ENCODE peak calls at places on chromosome 20, in five cellular contexts. L is cardiac fibroblast, G is fibroblast of pulmonary artery, M is AG09309, S is fibroblast of the aortic adventitia. I is an unnamed sample.

GRCh38 chr20:59158673-59159072 is 4.9 kb upstream of the ZNF831 start:
- DNase-seq in S (no peak), G (no peak), L (no peak), M (no peak), I (no peak)

GRCh38 chr20:32478576-32478975 is 106.6 kb downstream of the NOL4L start:
- DNase-seq in S (no peak), G (no peak), L (no peak), M (no peak), I (no peak)

GRCh38 chr20:2708073-2708415 is 15.5 kb downstream of the EBF4 start:
- DNase-seq in M (no peak), G (no peak), L (no peak), S (no peak), I (no peak)

GRCh38 chr20:37523012-37523391 is 2.0 kb downstream of the NNAT start:
- DNase-seq in G (no peak), S (no peak), M (no peak), L (no peak), I (no peak)

GRCh38 chr20:50746138-50746940 is 15.0 kb downstream of the PARD6B start:
- DNase-seq in G (peak), S (no peak), L (no peak), M (peak), I (no peak)

GRCh38 chr20:46652699-46653098 is 1.4 kb upstream of the SLC13A3 start:
- DNase-seq in M (no peak), L (peak), S (peak), G (no peak), I (peak)

GRCh38 chr20:34942301-34942700 is 13.3 kb downstream of the GSS start:
- DNase-seq in S (no peak), L (no peak), G (no peak), M (no peak), I (no peak)

GRCh38 chr20:1764136-1765033 is 106.8 kb upstream of the SIRPG start:
- DNase-seq in M (peak), G (peak), S (peak), L (peak), I (peak)

GRCh38 chr20:12306107-12306506 is 388.4 kb downstream of the BTBD3 start:
- DNase-seq in M (no peak), S (peak), L (no peak), G (peak), I (peak)

GRCh38 chr20:17431621-17432364 is 99.4 kb downstream of the BFSP1 start:
- DNase-seq in S (peak), G (peak), L (peak), M (peak), I (peak)

GRCh38 chr20:58617158-58617557 is 33.9 kb upstream of the STX16 start:
- DNase-seq in S (no peak), M (no peak), G (no peak), L (no peak), I (no peak)

GRCh38 chr20:56014998-56015397 is 9.7 kb upstream of the CBLN4 start:
- DNase-seq in G (no peak), L (no peak), M (no peak), S (no peak), I (no peak)

GRCh38 chr20:47172579-47172978 is 183.9 kb downstream of the ZMYND8 start:
- DNase-seq in S (no peak), G (no peak), L (no peak), M (no peak), I (no peak)

GRCh38 chr20:420721-421574 is 12.8 kb downstream of the RBCK1 start:
- DNase-seq in M (no peak), L (no peak), G (no peak), S (no peak), I (no peak)

GRCh38 chr20:50621068-50621467 is 70.3 kb downstream of the RIPOR3 start:
- DNase-seq in L (no peak), S (no peak), M (no peak), G (no peak), I (no peak)

GRCh38 chr20:36116813-36117441 is 37.6 kb upstream of the EPB41L1 start:
- DNase-seq in G (peak), S (peak), M (peak), L (peak), I (peak)

GRCh38 chr20:50146732-50147662 is 6.5 kb downstream of the PEDS1 start:
- DNase-seq in S (peak), M (no peak), G (no peak), L (peak), I (peak)

GRCh38 chr20:12207875-12208274 is 290.2 kb downstream of the BTBD3 start:
- DNase-seq in S (peak), G (peak), L (peak), M (no peak), I (peak)

GRCh38 chr20:44896583-44896982 is 11.1 kb downstream of the YWHAB start:
- DNase-seq in M (peak), G (peak), S (peak), L (peak), I (no peak)

GRCh38 chr20:52124821-52125220 is 66.8 kb downstream of the ZFP64 start:
- DNase-seq in G (no peak), M (no peak), L (no peak), S (no peak), I (no peak)
- H3K4me3 ChIP-seq in G (no peak), M (no peak), L (no peak), S (no peak), I (no peak)

GRCh38 chr20:24112360-24112759 is 123.8 kb upstream of the GGTLC1 start:
- DNase-seq in M (no peak), S (no peak), L (no peak), G (no peak), I (no peak)
- TF ChIP-seq CTCF in M (no peak), S (no peak), L (no peak), G (no peak), I (no peak)

GRCh38 chr20:5172167-5172586 is 45.4 kb downstream of the CDS2 start:
- DNase-seq in G (no peak), S (no peak), L (no peak), M (no peak), I (no peak)

GRCh38 chr20:5171074-5171789 is 44.4 kb downstream of the CDS2 start:
- DNase-seq in L (no peak), S (no peak), M (no peak), G (no peak), I (no peak)

GRCh38 chr20:5171790-5172164 is 45.0 kb downstream of the CDS2 start:
- DNase-seq in S (no peak), M (no peak), G (no peak), L (no peak), I (no peak)

GRCh38 chr20:5168582-5169396 is 42.0 kb downstream of the CDS2 start:
- DNase-seq in L (peak), G (peak), S (peak), M (no peak), I (peak)

GRCh38 chr20:5170341-5170740 is 43.5 kb downstream of the CDS2 start:
- DNase-seq in L (no peak), S (no peak), M (no peak), G (no peak), I (no peak)
- H3K4me3 ChIP-seq in L (no peak), S (no peak), M (no peak), G (no peak), I (no peak)

GRCh38 chr20:33914871-33915270 is 78.8 kb upstream of the RALY start:
- DNase-seq in M (no peak), L (peak), G (peak), S (peak), I (peak)

GRCh38 chr20:33918662-33919061 is 75.0 kb upstream of the RALY start:
- DNase-seq in M (no peak), S (no peak), G (no peak), L (no peak), I (no peak)

GRCh38 chr20:33917813-33918525 is 75.7 kb upstream of the RALY start:
- DNase-seq in L (no peak), S (peak), M (no peak), G (no peak), I (no peak)

GRCh38 chr20:33919653-33920052 is 74.1 kb upstream of the RALY start:
- DNase-seq in S (no peak), G (no peak), L (no peak), M (no peak), I (no peak)

GRCh38 chr20:33915726-33916331 is 77.9 kb upstream of the RALY start:
- DNase-seq in L (peak), S (no peak), M (no peak), G (peak), I (peak)
- TF ChIP-seq CTCF in L (peak), S (peak), M (peak), G (peak), I (peak)

DNA sequence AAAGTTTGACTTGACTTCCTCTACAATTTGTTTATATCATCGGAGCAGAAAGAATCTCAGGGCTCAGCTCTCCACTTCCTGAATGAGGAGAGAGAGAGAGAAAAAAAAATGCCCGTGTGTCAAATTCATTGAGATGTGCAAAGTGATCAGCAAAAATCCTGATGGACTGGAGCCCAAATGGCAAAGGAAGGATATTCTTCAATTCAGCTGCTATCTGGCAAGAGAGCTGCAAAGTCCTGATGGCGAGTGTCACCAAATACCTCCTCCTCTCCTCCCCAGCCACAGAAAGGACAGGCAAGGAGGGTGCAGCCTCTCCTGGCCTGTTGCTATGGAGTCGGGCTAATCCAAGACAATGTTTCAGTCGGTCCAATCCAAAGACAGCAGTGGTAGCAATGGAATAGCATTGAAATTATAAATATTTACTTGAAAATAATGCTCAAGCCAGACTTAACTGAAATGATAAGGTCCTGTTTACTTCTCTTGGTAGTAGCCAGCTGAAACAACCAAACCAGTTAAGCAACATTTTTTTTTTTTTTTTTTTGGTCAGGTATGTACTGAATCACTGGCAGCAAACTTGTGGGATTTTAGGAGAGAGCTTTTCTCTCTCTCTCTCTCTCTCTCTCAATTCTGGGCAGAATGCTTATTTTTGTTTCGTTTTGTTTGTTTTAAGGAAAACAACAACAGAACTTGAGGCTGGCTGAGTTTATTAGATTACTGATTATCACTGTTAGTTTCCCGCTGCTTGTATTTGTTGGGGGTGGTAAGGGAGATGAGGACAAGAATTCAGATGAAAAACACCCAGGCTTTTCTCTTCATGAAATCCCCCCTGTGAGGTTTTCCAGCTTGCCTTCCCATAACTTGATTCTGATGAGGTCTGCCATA is 204.2 kb downstream of the BCAS1 start:
- DNase-seq in G (peak), S (peak), L (peak), M (no peak), I (peak)
- H3K4me3 ChIP-seq in G (peak), S (peak), L (peak), M (no peak), I (peak)

GRCh38 chr20:49098136-49098535 is 52.0 kb downstream of the CSE1L start:
- DNase-seq in M (no peak), G (no peak), L (no peak), S (no peak), I (no peak)
- TF ChIP-seq CTCF in M (no peak), G (no peak), L (no peak), S (no peak), I (no peak)

GRCh38 chr20:3819413-3820047 is 817 bp upstream of the AP5S1 start:
- DNase-seq in S (no peak), G (no peak), M (no peak), L (no peak), I (no peak)
- H3K4me3 ChIP-seq in S (peak), G (peak), M (peak), L (peak), I (peak)

DNA sequence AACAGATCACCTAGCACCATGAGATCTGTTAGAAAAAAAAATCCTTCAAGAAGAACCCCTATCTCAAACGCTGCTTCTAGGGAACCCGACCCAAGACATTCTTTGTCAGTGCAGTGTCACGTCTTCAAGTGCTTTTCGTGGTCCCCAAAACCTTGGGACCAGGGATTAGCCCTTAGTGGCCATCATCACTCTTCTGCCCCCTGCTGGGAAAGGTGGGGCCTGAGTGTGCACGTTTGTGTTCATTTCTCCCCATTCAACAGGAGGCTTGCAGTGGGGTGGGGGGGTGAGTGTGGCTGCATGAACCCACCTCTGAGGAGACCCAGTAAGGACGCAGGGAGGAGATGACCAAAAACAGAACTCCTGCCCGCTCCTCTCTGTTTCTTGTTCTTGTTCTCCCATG is 218.2 kb upstream of the RNF24 start:
- DNase-seq in S (no peak), G (no peak), M (no peak), L (no peak), I (no peak)
- TF ChIP-seq CTCF in S (peak), G (peak), M (no peak), L (peak), I (no peak)